ENCODE peak calls at places on chromosomes 3 and 15, in four cellular contexts. One of them, this sample, is unnamed.

GRCh38 chr15:40243126-40243810 is 4.4 kb downstream of the PAK6 start:
- DNase-seq in H1: no peak
- DNase-seq in GM12878: no peak
- DNase-seq in HepG2: no peak
- DNase-seq in this sample: no peak

GRCh38 chr3:158103131-158103955 is 2.9 kb downstream of the SHOX2 start:
- DNase-seq in H1: peak
- DNase-seq in GM12878: no peak
- DNase-seq in HepG2: peak
- DNase-seq in this sample: no peak

GRCh38 chr3:32147935-32148334 is 41.5 kb downstream of the GPD1L start:
- DNase-seq in H1: no peak
- DNase-seq in GM12878: no peak
- DNase-seq in HepG2: no peak
- DNase-seq in this sample: no peak

GRCh38 chr15:63726491-63726890 is 107.3 kb downstream of the HERC1 start:
- DNase-seq in H1: no peak
- DNase-seq in GM12878: no peak
- DNase-seq in HepG2: no peak
- DNase-seq in this sample: no peak

GRCh38 chr15:35533130-35534110 is 12.5 kb downstream of the DPH6 start:
- DNase-seq in H1: no peak
- DNase-seq in GM12878: no peak
- DNase-seq in HepG2: no peak
- DNase-seq in this sample: no peak

GRCh38 chr15:66770518-66771350 is 68.7 kb downstream of the SMAD6 start:
- DNase-seq in H1: no peak
- DNase-seq in GM12878: no peak
- DNase-seq in HepG2: peak
- DNase-seq in this sample: no peak

GRCh38 chr3:114404590-114404989 is 110.8 kb downstream of the TIGIT start:
- DNase-seq in H1: no peak
- DNase-seq in GM12878: no peak
- DNase-seq in HepG2: no peak
- DNase-seq in this sample: no peak

GRCh38 chr3:9769426-9770275 is at the start of gene CAMK1:
- DNase-seq in H1: peak
- DNase-seq in GM12878: no peak
- DNase-seq in HepG2: peak
- DNase-seq in this sample: no peak

GRCh38 chr3:186281172-186281571 is 80.9 kb downstream of the DGKG start:
- DNase-seq in H1: no peak
- DNase-seq in GM12878: no peak
- DNase-seq in HepG2: no peak
- DNase-seq in this sample: no peak

GRCh38 chr15:85725019-85725418 is 69.7 kb downstream of the KLHL25 start:
- DNase-seq in H1: no peak
- DNase-seq in GM12878: no peak
- DNase-seq in HepG2: no peak
- DNase-seq in this sample: no peak

GRCh38 chr15:96324192-96324895 is 6.2 kb upstream of the NR2F2 start:
- DNase-seq in H1: no peak
- DNase-seq in GM12878: no peak
- DNase-seq in HepG2: no peak
- DNase-seq in this sample: no peak

GRCh38 chr3:195170521-195170920 is 100.4 kb downstream of the XXYLT1 start:
- DNase-seq in H1: no peak
- DNase-seq in GM12878: no peak
- DNase-seq in HepG2: no peak
- DNase-seq in this sample: no peak

GRCh38 chr15:93071469-93071891 is 17.5 kb downstream of the RGMA start:
- DNase-seq in H1: no peak
- DNase-seq in GM12878: no peak
- DNase-seq in HepG2: no peak
- DNase-seq in this sample: no peak

GRCh38 chr15:75713338-75713895 is 769 bp upstream of the CSPG4 start:
- DNase-seq in H1: no peak
- DNase-seq in GM12878: no peak
- DNase-seq in HepG2: no peak
- DNase-seq in this sample: no peak

GRCh38 chr3:170132335-170132734 is 49.2 kb downstream of the PHC3 start:
- DNase-seq in H1: no peak
- DNase-seq in GM12878: no peak
- DNase-seq in HepG2: no peak
- DNase-seq in this sample: no peak

DNA sequence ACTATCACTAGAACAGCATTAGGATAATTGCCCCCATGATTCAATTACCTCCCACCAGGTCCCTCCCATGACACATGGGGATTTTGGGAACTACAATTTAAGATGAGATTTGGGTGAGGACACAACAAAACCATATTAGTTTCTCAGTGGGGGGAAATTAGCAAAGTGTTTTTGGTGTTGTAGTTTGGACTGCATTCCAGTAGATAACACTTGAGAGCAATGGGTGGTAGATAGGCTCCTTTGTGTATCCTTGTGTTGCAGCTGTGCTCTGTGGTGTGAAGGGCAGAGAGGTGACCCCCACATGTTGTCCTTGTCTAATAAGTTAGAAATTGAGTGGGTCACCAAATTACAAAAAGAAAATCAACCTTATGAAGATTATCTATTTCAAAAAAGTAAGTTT is 223.8 kb downstream of the SATB1 start:
- DNase-seq in H1: no peak
- DNase-seq in GM12878: no peak
- DNase-seq in HepG2: no peak
- DNase-seq in this sample: no peak
- TF ChIP-seq SUZ12 in H1: no peak
- TF ChIP-seq SUZ12 in GM12878: no peak
- TF ChIP-seq SUZ12 in HepG2: no peak
- TF ChIP-seq SUZ12 in this sample: no peak

DNA sequence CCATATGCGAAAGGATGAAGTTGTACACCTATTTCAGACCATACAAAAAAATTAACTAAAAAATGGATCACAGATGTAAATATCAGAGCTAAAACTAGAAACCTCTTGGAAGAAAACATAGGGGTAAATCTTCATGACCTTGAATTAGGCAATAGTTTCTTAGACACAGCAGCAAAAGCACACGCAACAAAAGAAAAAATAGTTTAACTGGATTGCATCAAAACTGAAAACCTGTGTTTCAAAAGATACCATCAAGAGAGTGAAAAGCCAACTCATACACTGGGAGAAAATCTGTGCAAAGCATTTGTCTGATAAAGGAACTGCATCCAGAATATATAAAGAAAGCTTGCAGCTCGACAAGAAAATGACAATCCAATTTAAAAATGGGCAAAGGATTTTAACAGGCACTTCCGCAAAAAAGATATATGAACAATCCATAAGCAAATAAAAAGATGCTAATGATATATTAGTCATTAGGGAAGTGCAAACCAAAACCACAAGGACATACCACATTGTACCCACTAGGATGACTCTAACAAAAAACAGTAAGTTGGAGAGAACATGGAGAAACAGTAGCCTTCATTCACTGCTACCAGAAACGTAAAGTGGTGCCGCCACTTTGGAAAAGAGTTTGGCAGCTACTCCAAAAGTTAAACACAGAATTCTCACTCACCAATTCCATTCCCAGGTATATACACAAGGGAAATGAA is 263.1 kb downstream of the ADAMTS17 start:
- DNase-seq in H1: no peak
- DNase-seq in GM12878: no peak
- DNase-seq in HepG2: no peak
- DNase-seq in this sample: no peak
- H3K9ac ChIP-seq in H1: no peak
- H3K9ac ChIP-seq in GM12878: no peak
- H3K9ac ChIP-seq in HepG2: no peak
- H3K9ac ChIP-seq in this sample: no peak

DNA sequence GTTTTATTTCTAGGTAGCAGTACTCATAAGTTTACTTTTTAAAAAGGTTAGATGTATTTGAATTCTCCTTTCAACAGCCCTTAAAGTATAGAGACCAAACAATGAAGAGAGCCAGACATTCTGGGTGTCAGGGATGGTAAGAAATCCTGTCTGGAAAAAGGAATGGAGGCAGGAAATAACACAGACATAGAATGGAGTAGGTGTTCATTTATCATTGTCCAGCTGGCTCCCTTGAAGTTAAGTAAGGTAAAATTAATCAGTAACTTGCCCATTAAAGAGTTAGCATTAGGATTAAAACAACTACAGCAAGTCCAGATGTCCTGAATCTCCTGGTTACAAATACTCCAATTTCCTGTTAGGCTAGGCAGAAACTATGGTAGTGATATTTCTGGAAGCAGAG is 13.5 kb upstream of the SUCNR1 start:
- DNase-seq in H1: no peak
- DNase-seq in GM12878: no peak
- DNase-seq in HepG2: no peak
- DNase-seq in this sample: no peak
- TF ChIP-seq SUZ12 in H1: no peak
- TF ChIP-seq SUZ12 in GM12878: no peak
- TF ChIP-seq SUZ12 in HepG2: no peak
- TF ChIP-seq SUZ12 in this sample: no peak

GRCh38 chr3:128151758-128152274 is 1.5 kb upstream of the EEFSEC start:
- DNase-seq in H1: no peak
- DNase-seq in GM12878: no peak
- DNase-seq in HepG2: peak
- DNase-seq in this sample: no peak

GRCh38 chr3:128149632-128150031 is 3.6 kb upstream of the EEFSEC start:
- DNase-seq in H1: no peak
- DNase-seq in GM12878: no peak
- DNase-seq in HepG2: no peak
- DNase-seq in this sample: no peak

GRCh38 chr3:128153156-128154011 is at the start of gene EEFSEC:
- DNase-seq in H1: peak
- DNase-seq in GM12878: peak
- DNase-seq in HepG2: peak
- DNase-seq in this sample: peak

GRCh38 chr3:128155614-128156360 is 2.5 kb downstream of the EEFSEC start:
- DNase-seq in H1: no peak
- DNase-seq in GM12878: no peak
- DNase-seq in HepG2: no peak
- DNase-seq in this sample: no peak

GRCh38 chr3:128152419-128153155 is 694 bp upstream of the EEFSEC start:
- DNase-seq in H1: no peak
- DNase-seq in GM12878: no peak
- DNase-seq in HepG2: peak
- DNase-seq in this sample: no peak
- H3K9ac ChIP-seq in H1: no peak
- H3K9ac ChIP-seq in GM12878: peak
- H3K9ac ChIP-seq in HepG2: peak
- H3K9ac ChIP-seq in this sample: peak

DNA sequence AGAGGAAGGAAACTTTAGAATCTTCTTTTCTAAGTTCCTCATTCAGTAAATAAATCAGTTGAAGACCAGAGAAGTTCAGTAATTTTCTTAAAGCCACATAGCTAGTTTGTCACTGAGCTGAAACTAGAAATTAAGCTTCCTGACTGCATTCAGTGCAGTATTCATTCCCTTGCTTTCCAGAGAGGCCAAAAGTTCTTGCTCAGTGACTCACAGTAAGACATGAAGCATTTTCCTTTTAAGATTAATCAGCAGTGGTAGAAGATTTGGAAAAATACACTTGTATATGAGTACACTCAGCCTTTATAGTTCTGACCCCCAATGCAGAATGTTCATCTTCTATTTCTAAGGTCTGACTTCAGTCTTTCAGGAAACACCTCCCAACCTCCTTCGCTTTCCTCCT is 83.5 kb upstream of the TSEN2 start:
- DNase-seq in H1: no peak
- DNase-seq in GM12878: no peak
- DNase-seq in HepG2: no peak
- DNase-seq in this sample: no peak
- TF ChIP-seq SUZ12 in H1: no peak
- TF ChIP-seq SUZ12 in GM12878: no peak
- TF ChIP-seq SUZ12 in HepG2: no peak
- TF ChIP-seq SUZ12 in this sample: no peak

DNA sequence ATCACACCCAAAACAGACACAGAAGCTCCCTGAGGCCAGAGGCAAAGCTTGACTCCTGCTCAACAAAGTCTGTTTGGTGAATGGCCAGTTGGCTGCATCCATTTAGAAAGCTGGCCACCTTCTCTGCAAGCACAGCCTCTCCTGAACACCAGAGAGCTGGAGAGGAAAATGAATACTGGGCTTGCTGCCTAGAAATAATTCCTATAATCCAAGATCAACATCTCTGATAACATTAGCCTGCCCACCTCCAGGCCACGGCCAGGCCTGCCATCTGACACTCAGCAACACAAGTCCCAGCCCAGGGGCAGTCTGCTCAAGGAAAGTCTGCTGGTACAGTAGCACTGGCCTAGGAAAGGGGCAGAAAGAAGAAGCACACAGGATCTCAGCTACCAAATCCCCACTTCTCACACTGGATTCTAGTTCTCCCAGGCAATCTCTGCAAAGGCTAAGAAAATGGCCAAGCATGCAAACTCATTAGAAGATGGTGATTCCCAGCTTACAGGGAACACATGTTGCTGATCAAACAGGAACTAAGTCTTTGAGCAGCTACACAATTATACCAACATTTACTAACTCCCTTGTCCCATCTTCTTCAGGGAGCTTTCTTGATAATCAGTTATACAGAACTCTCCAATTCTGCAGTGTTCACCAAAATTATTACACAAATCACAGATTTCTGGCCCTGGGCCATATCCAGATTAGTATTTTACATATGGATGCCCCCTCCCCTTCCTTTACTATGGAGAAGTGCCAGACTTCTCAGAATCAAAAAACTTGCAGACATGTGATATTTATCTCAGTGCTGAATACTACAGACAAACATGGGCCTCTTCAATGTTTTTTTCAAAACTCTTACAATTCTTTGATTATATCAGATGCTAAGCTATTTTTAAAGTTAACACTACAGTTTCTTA is 9.9 kb downstream of the TBC1D2B start:
- DNase-seq in H1: no peak
- DNase-seq in GM12878: no peak
- DNase-seq in HepG2: no peak
- DNase-seq in this sample: no peak
- H3K9ac ChIP-seq in H1: no peak
- H3K9ac ChIP-seq in GM12878: peak
- H3K9ac ChIP-seq in HepG2: no peak
- H3K9ac ChIP-seq in this sample: no peak

DNA sequence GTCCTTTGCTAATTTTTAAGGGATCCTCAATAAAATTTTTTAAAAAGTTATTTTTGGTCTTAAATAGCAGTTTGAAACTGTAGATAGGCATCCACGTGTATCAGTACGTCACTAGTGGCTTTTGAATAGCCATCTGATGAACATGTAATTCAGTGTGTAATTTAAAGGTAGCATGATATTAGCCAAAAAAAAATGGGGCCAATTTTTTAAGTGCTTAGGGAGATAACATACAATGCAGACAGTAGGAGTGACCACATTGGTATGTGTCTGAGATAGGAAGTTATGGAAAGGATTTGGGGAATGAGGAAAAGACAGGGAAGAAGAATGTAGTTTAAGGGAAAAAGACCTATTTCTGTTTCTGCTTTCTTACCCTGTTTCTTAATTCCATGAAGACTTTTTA is 2.5 kb downstream of the AP4E1 start:
- DNase-seq in H1: no peak
- DNase-seq in GM12878: no peak
- DNase-seq in HepG2: no peak
- DNase-seq in this sample: no peak
- TF ChIP-seq SUZ12 in H1: no peak
- TF ChIP-seq SUZ12 in GM12878: no peak
- TF ChIP-seq SUZ12 in HepG2: no peak
- TF ChIP-seq SUZ12 in this sample: no peak